ENCODE peak calls at places on chromosomes 11 and 22, in five cellular contexts. One of them, this sample, is unnamed.
A peak's percentile ranks its signal among the peaks of the same experiment; 100 is the strongest.

GRCh38 chr22:38313384-38313955 is 3.8 kb downstream of the CSNK1E start:
- DNase-seq in SK-N-SH: no peak
- DNase-seq in IMR-90: peak; percentile 96
- DNase-seq in K562: no peak
- DNase-seq in A549: no peak
- DNase-seq in this sample: peak; percentile 35

GRCh38 chr11:116328851-116329250 is 443.9 kb downstream of the BUD13 start:
- DNase-seq in SK-N-SH: no peak
- DNase-seq in A549: no peak
- DNase-seq in K562: no peak
- DNase-seq in IMR-90: no peak
- DNase-seq in this sample: no peak

GRCh38 chr11:48020092-48020755 is 39.9 kb downstream of the PTPRJ start:
- DNase-seq in A549: no peak
- DNase-seq in SK-N-SH: no peak
- DNase-seq in IMR-90: no peak
- DNase-seq in K562: no peak
- DNase-seq in this sample: peak; percentile 66

GRCh38 chr11:69841859-69842698 is 22.9 kb upstream of the FGF3 start:
- DNase-seq in K562: peak; percentile 56
- DNase-seq in SK-N-SH: no peak
- DNase-seq in IMR-90: peak; percentile 13
- DNase-seq in A549: no peak
- DNase-seq in this sample: no peak

GRCh38 chr11:75508051-75508561 is 17.6 kb downstream of the GDPD5 start:
- DNase-seq in K562: no peak
- DNase-seq in IMR-90: no peak
- DNase-seq in SK-N-SH: peak; percentile 52
- DNase-seq in A549: no peak
- DNase-seq in this sample: peak; percentile 44

GRCh38 chr11:121249039-121249663 is 43.4 kb upstream of the SC5D start:
- DNase-seq in K562: peak; percentile 28
- DNase-seq in IMR-90: peak; percentile 48
- DNase-seq in SK-N-SH: peak; percentile 64
- DNase-seq in A549: peak; percentile 31
- DNase-seq in this sample: no peak

GRCh38 chr11:129308241-129308865 is 67.3 kb upstream of the BARX2 start:
- DNase-seq in SK-N-SH: no peak
- DNase-seq in K562: no peak
- DNase-seq in IMR-90: no peak
- DNase-seq in A549: no peak
- DNase-seq in this sample: no peak

GRCh38 chr11:65887723-65888162 is 528 bp downstream of the FIBP start:
- DNase-seq in IMR-90: peak; percentile 63
- DNase-seq in K562: no peak
- DNase-seq in SK-N-SH: no peak
- DNase-seq in A549: no peak
- DNase-seq in this sample: no peak

GRCh38 chr11:12457030-12457600 is 79.7 kb downstream of the PARVA start:
- DNase-seq in IMR-90: peak; percentile 81
- DNase-seq in K562: no peak
- DNase-seq in SK-N-SH: no peak
- DNase-seq in A549: no peak
- DNase-seq in this sample: no peak

GRCh38 chr11:83549984-83550667 is 264.0 kb upstream of the CCDC90B start:
- DNase-seq in SK-N-SH: peak; percentile 16
- DNase-seq in IMR-90: no peak
- DNase-seq in K562: no peak
- DNase-seq in A549: no peak
- DNase-seq in this sample: no peak

GRCh38 chr11:75188671-75189070 is 37.8 kb downstream of the SLCO2B1 start:
- DNase-seq in A549: no peak
- DNase-seq in SK-N-SH: no peak
- DNase-seq in IMR-90: no peak
- DNase-seq in K562: no peak
- DNase-seq in this sample: no peak

GRCh38 chr22:37905534-37906363 is at the start of gene MICALL1:
- DNase-seq in A549: peak; percentile 51
- DNase-seq in SK-N-SH: peak; percentile 95
- DNase-seq in IMR-90: peak; percentile 67
- DNase-seq in K562: peak; percentile 87
- DNase-seq in this sample: no peak

GRCh38 chr11:131683666-131684065 is 313.3 kb downstream of the NTM start:
- DNase-seq in K562: no peak
- DNase-seq in A549: no peak
- DNase-seq in SK-N-SH: no peak
- DNase-seq in IMR-90: no peak
- DNase-seq in this sample: no peak

GRCh38 chr11:111565111-111565720 is 24.7 kb downstream of the LAYN start:
- DNase-seq in IMR-90: peak; percentile 80
- DNase-seq in SK-N-SH: peak; percentile 48
- DNase-seq in K562: peak; percentile 70
- DNase-seq in A549: peak; percentile 43
- DNase-seq in this sample: peak; percentile 32

GRCh38 chr11:127288926-127289325 is 288.4 kb upstream of the KIRREL3 start:
- DNase-seq in A549: no peak
- DNase-seq in K562: no peak
- DNase-seq in SK-N-SH: no peak
- DNase-seq in IMR-90: no peak
- DNase-seq in this sample: no peak

GRCh38 chr11:12762696-12763324 is 88.6 kb downstream of the TEAD1 start:
- DNase-seq in SK-N-SH: no peak
- DNase-seq in K562: no peak
- DNase-seq in A549: no peak
- DNase-seq in IMR-90: no peak
- DNase-seq in this sample: no peak

GRCh38 chr11:15775797-15776196 is 580.5 kb downstream of the SOX6 start:
- DNase-seq in SK-N-SH: no peak
- DNase-seq in A549: no peak
- DNase-seq in K562: no peak
- DNase-seq in IMR-90: no peak
- DNase-seq in this sample: no peak

GRCh38 chr11:134275534-134276395 is at the start of gene GLB1L3:
- DNase-seq in SK-N-SH: peak; percentile 84
- DNase-seq in IMR-90: no peak
- DNase-seq in K562: peak; percentile 50
- DNase-seq in A549: peak; percentile 21
- DNase-seq in this sample: no peak

GRCh38 chr11:94519478-94520084 is 7.3 kb downstream of the C11orf97 start:
- DNase-seq in IMR-90: peak; percentile 49
- DNase-seq in K562: peak; percentile 15
- DNase-seq in SK-N-SH: peak; percentile 38
- DNase-seq in A549: peak; percentile 6
- DNase-seq in this sample: no peak

GRCh38 chr11:16610738-16611388 is 127.6 kb upstream of the C11orf58 start:
- DNase-seq in A549: no peak
- DNase-seq in K562: no peak
- DNase-seq in SK-N-SH: no peak
- DNase-seq in IMR-90: no peak
- DNase-seq in this sample: no peak

GRCh38 chr22:39197578-39197977 is 45.1 kb upstream of the CBX7 start:
- DNase-seq in IMR-90: no peak
- DNase-seq in SK-N-SH: no peak
- DNase-seq in K562: no peak
- DNase-seq in A549: no peak
- DNase-seq in this sample: no peak

GRCh38 chr11:73350908-73351636 is 25.1 kb upstream of the RELT start:
- DNase-seq in SK-N-SH: peak; percentile 90
- DNase-seq in IMR-90: peak; percentile 84
- DNase-seq in K562: peak; percentile 88
- DNase-seq in A549: peak; percentile 92
- DNase-seq in this sample: no peak

GRCh38 chr11:78080818-78081495 is 1.3 kb upstream of the NDUFC2 start:
- DNase-seq in K562: no peak
- DNase-seq in SK-N-SH: no peak
- DNase-seq in IMR-90: peak; percentile 73
- DNase-seq in A549: no peak
- DNase-seq in this sample: no peak

GRCh38 chr11:78083036-78083435 is 3.4 kb upstream of the NDUFC2 start:
- DNase-seq in SK-N-SH: no peak
- DNase-seq in A549: no peak
- DNase-seq in K562: no peak
- DNase-seq in IMR-90: no peak
- DNase-seq in this sample: no peak

GRCh38 chr11:11972942-11973341 is 35.5 kb downstream of the DKK3 start:
- DNase-seq in IMR-90: no peak
- DNase-seq in SK-N-SH: no peak
- DNase-seq in A549: no peak
- DNase-seq in K562: no peak
- DNase-seq in this sample: no peak

GRCh38 chr22:31439805-31440204 is 40.4 kb downstream of the DRG1 start:
- DNase-seq in SK-N-SH: no peak
- DNase-seq in K562: no peak
- DNase-seq in IMR-90: no peak
- DNase-seq in A549: no peak
- DNase-seq in this sample: no peak

GRCh38 chr11:103927535-103927934 is 108.9 kb upstream of the DDI1 start:
- DNase-seq in SK-N-SH: peak; percentile 11
- DNase-seq in A549: no peak
- DNase-seq in IMR-90: peak; percentile 58
- DNase-seq in K562: no peak
- DNase-seq in this sample: no peak

GRCh38 chr11:68792400-68792955 is 41.2 kb upstream of the TESMIN start:
- DNase-seq in IMR-90: peak; percentile 4
- DNase-seq in K562: no peak
- DNase-seq in A549: no peak
- DNase-seq in SK-N-SH: no peak
- DNase-seq in this sample: no peak

GRCh38 chr11:106088896-106089295 is 11.4 kb downstream of the AASDHPPT start:
- DNase-seq in A549: no peak
- DNase-seq in IMR-90: peak; percentile 75
- DNase-seq in SK-N-SH: no peak
- DNase-seq in K562: no peak
- DNase-seq in this sample: no peak

GRCh38 chr11:3632070-3632660 is 9.6 kb downstream of the ART5 start:
- DNase-seq in IMR-90: no peak
- DNase-seq in A549: no peak
- DNase-seq in SK-N-SH: no peak
- DNase-seq in K562: no peak
- DNase-seq in this sample: no peak
- TF ChIP-seq RCOR1 in IMR-90: no peak
- TF ChIP-seq RCOR1 in A549: no peak
- TF ChIP-seq RCOR1 in SK-N-SH: no peak
- TF ChIP-seq RCOR1 in K562: no peak
- TF ChIP-seq RCOR1 in this sample: no peak

GRCh38 chr11:86150826-86151187 is 81.9 kb upstream of the PICALM start:
- DNase-seq in IMR-90: no peak
- DNase-seq in SK-N-SH: no peak
- DNase-seq in A549: no peak
- DNase-seq in K562: no peak
- DNase-seq in this sample: no peak
- TF ChIP-seq RCOR1 in IMR-90: no peak
- TF ChIP-seq RCOR1 in SK-N-SH: no peak
- TF ChIP-seq RCOR1 in A549: no peak
- TF ChIP-seq RCOR1 in K562: no peak
- TF ChIP-seq RCOR1 in this sample: no peak

GRCh38 chr11:92804388-92804787 is 165.1 kb upstream of the MTNR1B start:
- DNase-seq in IMR-90: no peak
- DNase-seq in K562: no peak
- DNase-seq in A549: no peak
- DNase-seq in SK-N-SH: no peak
- DNase-seq in this sample: no peak
- TF ChIP-seq RCOR1 in IMR-90: no peak
- TF ChIP-seq RCOR1 in K562: no peak
- TF ChIP-seq RCOR1 in A549: no peak
- TF ChIP-seq RCOR1 in SK-N-SH: no peak
- TF ChIP-seq RCOR1 in this sample: no peak

GRCh38 chr11:8233691-8234424 is 29.8 kb downstream of the LMO1 start:
- DNase-seq in K562: no peak
- DNase-seq in A549: peak; percentile 78
- DNase-seq in IMR-90: peak; percentile 27
- DNase-seq in SK-N-SH: peak; percentile 78
- DNase-seq in this sample: no peak
- TF ChIP-seq RCOR1 in K562: no peak
- TF ChIP-seq RCOR1 in A549: no peak
- TF ChIP-seq RCOR1 in IMR-90: no peak
- TF ChIP-seq RCOR1 in SK-N-SH: peak; percentile 77
- TF ChIP-seq RCOR1 in this sample: no peak

GRCh38 chr11:44290206-44290605 is 19.7 kb downstream of the ALX4 start:
- DNase-seq in IMR-90: no peak
- DNase-seq in K562: no peak
- DNase-seq in A549: no peak
- DNase-seq in SK-N-SH: no peak
- DNase-seq in this sample: no peak
- TF ChIP-seq RCOR1 in IMR-90: no peak
- TF ChIP-seq RCOR1 in K562: no peak
- TF ChIP-seq RCOR1 in A549: no peak
- TF ChIP-seq RCOR1 in SK-N-SH: no peak
- TF ChIP-seq RCOR1 in this sample: no peak

DNA sequence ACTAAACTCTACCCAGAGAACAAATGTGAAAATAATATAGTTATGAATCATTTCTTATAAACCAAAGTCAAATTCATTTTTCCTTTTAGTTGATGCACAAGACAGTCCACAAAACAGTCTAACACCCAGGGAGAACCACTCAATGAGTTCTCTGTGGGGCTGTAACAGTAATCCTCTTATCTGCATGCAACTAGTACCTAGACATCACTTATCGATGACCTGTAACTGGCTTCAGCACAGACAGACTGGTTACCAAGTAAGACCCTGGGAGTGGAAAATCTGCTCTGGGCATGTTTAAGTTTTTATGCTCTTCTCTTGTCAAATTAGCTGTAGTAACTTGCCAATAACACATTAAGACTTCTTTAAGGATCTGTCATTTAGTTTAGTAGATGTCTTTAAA is 46.6 kb downstream of the PITPNB start:
- DNase-seq in SK-N-SH: no peak
- DNase-seq in IMR-90: no peak
- DNase-seq in A549: no peak
- DNase-seq in K562: no peak
- DNase-seq in this sample: no peak
- TF ChIP-seq RCOR1 in SK-N-SH: no peak
- TF ChIP-seq RCOR1 in IMR-90: no peak
- TF ChIP-seq RCOR1 in A549: no peak
- TF ChIP-seq RCOR1 in K562: no peak
- TF ChIP-seq RCOR1 in this sample: no peak

GRCh38 chr11:100866453-100866852 is 179.4 kb downstream of the ARHGAP42 start:
- DNase-seq in SK-N-SH: no peak
- DNase-seq in A549: no peak
- DNase-seq in IMR-90: no peak
- DNase-seq in K562: no peak
- DNase-seq in this sample: no peak

GRCh38 chr11:100863080-100863581 is 176.0 kb downstream of the ARHGAP42 start:
- DNase-seq in IMR-90: peak; percentile 95
- DNase-seq in K562: peak; percentile 26
- DNase-seq in A549: no peak
- DNase-seq in SK-N-SH: no peak
- DNase-seq in this sample: peak; percentile 49

GRCh38 chr11:100867601-100868000 is 180.5 kb downstream of the ARHGAP42 start:
- DNase-seq in K562: no peak
- DNase-seq in IMR-90: no peak
- DNase-seq in A549: no peak
- DNase-seq in SK-N-SH: no peak
- DNase-seq in this sample: no peak

GRCh38 chr11:100869328-100869727 is 182.2 kb downstream of the ARHGAP42 start:
- DNase-seq in IMR-90: no peak
- DNase-seq in A549: no peak
- DNase-seq in SK-N-SH: no peak
- DNase-seq in K562: no peak
- DNase-seq in this sample: no peak

GRCh38 chr11:100865443-100865842 is 178.4 kb downstream of the ARHGAP42 start:
- DNase-seq in SK-N-SH: no peak
- DNase-seq in A549: no peak
- DNase-seq in K562: no peak
- DNase-seq in IMR-90: peak; percentile 30
- DNase-seq in this sample: no peak
- TF ChIP-seq RCOR1 in SK-N-SH: no peak
- TF ChIP-seq RCOR1 in A549: no peak
- TF ChIP-seq RCOR1 in K562: no peak
- TF ChIP-seq RCOR1 in IMR-90: no peak
- TF ChIP-seq RCOR1 in this sample: no peak

This sample was measured in GM12878.